ENCODE peak calls at places on chromosomes 16 and 17, in eight cellular contexts. One of them, this sample, is unnamed.

GRCh38 chr17:73427198-73427597 is 115.4 kb upstream of the CDC42EP4 start:
- DNase-seq in WTC11: no peak
- DNase-seq in MM.1S: no peak
- DNase-seq in heart left ventricle: no peak
- DNase-seq in progenitor cell of endocrine pancreas: no peak
- DNase-seq in IMR-90: no peak
- DNase-seq in upper lobe of right lung: no peak
- DNase-seq in mucosa of descending colon: no peak
- DNase-seq in this sample: no peak

GRCh38 chr16:86854895-86855294 is 276.5 kb downstream of the FOXL1 start:
- DNase-seq in mucosa of descending colon: no peak
- DNase-seq in MM.1S: no peak
- DNase-seq in heart left ventricle: no peak
- DNase-seq in upper lobe of right lung: no peak
- DNase-seq in progenitor cell of endocrine pancreas: no peak
- DNase-seq in IMR-90: peak; percentile 77
- DNase-seq in WTC11: no peak
- DNase-seq in this sample: no peak

GRCh38 chr17:73196500-73196899 is 3.6 kb downstream of the COG1 start:
- DNase-seq in IMR-90: no peak
- DNase-seq in mucosa of descending colon: peak; percentile 82
- DNase-seq in progenitor cell of endocrine pancreas: no peak
- DNase-seq in upper lobe of right lung: no peak
- DNase-seq in MM.1S: no peak
- DNase-seq in heart left ventricle: no peak
- DNase-seq in WTC11: peak; percentile 50
- DNase-seq in this sample: no peak

GRCh38 chr17:6328279-6328678 is 106.6 kb downstream of the AIPL1 start:
- DNase-seq in upper lobe of right lung: no peak
- DNase-seq in WTC11: no peak
- DNase-seq in IMR-90: no peak
- DNase-seq in MM.1S: no peak
- DNase-seq in mucosa of descending colon: no peak
- DNase-seq in progenitor cell of endocrine pancreas: no peak
- DNase-seq in heart left ventricle: no peak
- DNase-seq in this sample: no peak

GRCh38 chr17:63911657-63912100 is 621 bp upstream of the CSHL1 start:
- DNase-seq in mucosa of descending colon: no peak
- DNase-seq in MM.1S: peak; percentile 20
- DNase-seq in progenitor cell of endocrine pancreas: peak; percentile 63
- DNase-seq in heart left ventricle: peak; percentile 34
- DNase-seq in upper lobe of right lung: peak; percentile 51
- DNase-seq in IMR-90: peak; percentile 8
- DNase-seq in WTC11: peak; percentile 77
- DNase-seq in this sample: no peak

GRCh38 chr16:81107506-81107905 is 11.3 kb upstream of the GCSH start:
- DNase-seq in upper lobe of right lung: no peak
- DNase-seq in heart left ventricle: no peak
- DNase-seq in mucosa of descending colon: no peak
- DNase-seq in WTC11: no peak
- DNase-seq in MM.1S: no peak
- DNase-seq in progenitor cell of endocrine pancreas: no peak
- DNase-seq in IMR-90: no peak
- DNase-seq in this sample: no peak

GRCh38 chr16:51155199-51155607 is 4.1 kb upstream of the SALL1 start:
- DNase-seq in WTC11: peak; percentile 53
- DNase-seq in mucosa of descending colon: no peak
- DNase-seq in heart left ventricle: no peak
- DNase-seq in upper lobe of right lung: no peak
- DNase-seq in progenitor cell of endocrine pancreas: no peak
- DNase-seq in IMR-90: no peak
- DNase-seq in MM.1S: no peak
- DNase-seq in this sample: no peak

GRCh38 chr16:66298006-66298405 is 68.5 kb upstream of the CDH5 start:
- DNase-seq in upper lobe of right lung: no peak
- DNase-seq in WTC11: no peak
- DNase-seq in MM.1S: no peak
- DNase-seq in IMR-90: no peak
- DNase-seq in progenitor cell of endocrine pancreas: no peak
- DNase-seq in heart left ventricle: no peak
- DNase-seq in mucosa of descending colon: no peak
- DNase-seq in this sample: no peak

GRCh38 chr16:49510676-49511305 is 137.2 kb downstream of the C16orf78 start:
- DNase-seq in MM.1S: no peak
- DNase-seq in progenitor cell of endocrine pancreas: no peak
- DNase-seq in WTC11: no peak
- DNase-seq in IMR-90: no peak
- DNase-seq in heart left ventricle: no peak
- DNase-seq in mucosa of descending colon: no peak
- DNase-seq in upper lobe of right lung: peak; percentile 37
- DNase-seq in this sample: no peak

GRCh38 chr17:41534899-41535546 is 6.9 kb upstream of the KRT19 start:
- DNase-seq in MM.1S: no peak
- DNase-seq in heart left ventricle: no peak
- DNase-seq in WTC11: no peak
- DNase-seq in progenitor cell of endocrine pancreas: no peak
- DNase-seq in upper lobe of right lung: peak; percentile 41
- DNase-seq in mucosa of descending colon: no peak
- DNase-seq in IMR-90: no peak
- DNase-seq in this sample: no peak

GRCh38 chr17:61461967-61462733 is 9.9 kb downstream of the TBX4 start:
- DNase-seq in IMR-90: no peak
- DNase-seq in WTC11: no peak
- DNase-seq in MM.1S: no peak
- DNase-seq in heart left ventricle: no peak
- DNase-seq in mucosa of descending colon: no peak
- DNase-seq in progenitor cell of endocrine pancreas: no peak
- DNase-seq in upper lobe of right lung: no peak
- DNase-seq in this sample: no peak

GRCh38 chr17:17950806-17951205 is 21.4 kb downstream of the TOM1L2 start:
- DNase-seq in upper lobe of right lung: no peak
- DNase-seq in WTC11: no peak
- DNase-seq in heart left ventricle: no peak
- DNase-seq in MM.1S: no peak
- DNase-seq in progenitor cell of endocrine pancreas: no peak
- DNase-seq in mucosa of descending colon: no peak
- DNase-seq in IMR-90: no peak
- DNase-seq in this sample: no peak
- TF ChIP-seq CTCF in upper lobe of right lung: no peak
- TF ChIP-seq CTCF in WTC11: peak; percentile 9
- TF ChIP-seq CTCF in heart left ventricle: no peak
- TF ChIP-seq CTCF in MM.1S: peak; percentile 4
- TF ChIP-seq CTCF in progenitor cell of endocrine pancreas: peak; percentile 29
- TF ChIP-seq CTCF in mucosa of descending colon: no peak
- TF ChIP-seq CTCF in IMR-90: peak; percentile 22
- TF ChIP-seq CTCF in this sample: no peak

DNA sequence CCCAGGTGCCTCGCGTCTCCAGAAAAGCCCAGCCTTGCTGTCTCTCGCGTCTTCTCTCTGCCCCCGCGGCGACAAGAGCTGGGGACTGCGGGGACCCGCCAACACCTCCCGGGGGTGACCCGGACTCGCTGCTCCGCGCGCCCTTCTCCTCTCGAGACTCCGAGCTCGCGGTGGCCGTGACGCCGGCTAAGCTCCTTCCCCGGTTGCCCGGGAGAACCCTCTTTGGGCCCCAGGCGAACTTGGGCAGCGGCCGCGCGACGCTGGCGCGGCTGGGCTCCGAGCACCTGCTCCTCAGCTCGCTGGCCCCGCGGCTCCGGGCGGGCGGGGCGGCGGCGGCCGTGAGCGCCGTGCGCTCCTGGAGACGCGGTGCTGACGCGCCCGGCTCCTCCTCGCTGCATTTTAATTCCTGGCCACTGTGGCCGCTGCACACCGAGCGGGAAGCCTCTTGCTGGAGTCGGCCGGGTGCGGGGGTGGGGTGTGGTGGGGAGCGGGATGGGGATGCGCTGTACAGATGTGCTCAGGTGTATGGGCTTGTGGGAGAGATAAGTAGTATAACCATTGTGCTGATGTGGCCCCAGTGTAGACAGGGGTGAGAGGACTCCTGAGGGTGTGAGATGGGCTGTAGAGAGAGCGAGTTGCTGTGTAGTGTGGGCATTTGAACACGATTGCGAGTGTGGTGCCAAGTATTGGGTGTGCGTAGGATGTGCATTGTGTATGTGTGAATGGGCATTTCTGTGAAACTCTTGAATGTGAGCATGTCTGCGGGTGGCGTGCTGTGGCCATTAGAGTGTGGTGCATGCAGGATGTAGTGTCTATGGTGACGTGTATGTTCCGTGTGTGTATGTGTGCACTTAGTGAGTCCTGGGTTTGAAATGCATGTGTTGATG is at the start of gene ASIC2:
- DNase-seq in WTC11: peak; percentile 68
- DNase-seq in progenitor cell of endocrine pancreas: peak; percentile 25
- DNase-seq in MM.1S: no peak
- DNase-seq in IMR-90: peak; percentile 4
- DNase-seq in heart left ventricle: no peak
- DNase-seq in upper lobe of right lung: no peak
- DNase-seq in mucosa of descending colon: peak; percentile 72
- DNase-seq in this sample: peak; percentile 36
- TF ChIP-seq CTCF in WTC11: no peak
- TF ChIP-seq CTCF in progenitor cell of endocrine pancreas: no peak
- TF ChIP-seq CTCF in MM.1S: no peak
- TF ChIP-seq CTCF in IMR-90: peak; percentile 10
- TF ChIP-seq CTCF in heart left ventricle: no peak
- TF ChIP-seq CTCF in upper lobe of right lung: no peak
- TF ChIP-seq CTCF in mucosa of descending colon: no peak
- TF ChIP-seq CTCF in this sample: no peak

GRCh38 chr17:50191070-50192045 is 10.1 kb downstream of the COL1A1 start:
- DNase-seq in IMR-90: peak; percentile 82
- DNase-seq in MM.1S: no peak
- DNase-seq in progenitor cell of endocrine pancreas: no peak
- DNase-seq in upper lobe of right lung: no peak
- DNase-seq in WTC11: no peak
- DNase-seq in mucosa of descending colon: no peak
- DNase-seq in heart left ventricle: no peak
- DNase-seq in this sample: no peak

GRCh38 chr17:50190278-50191069 is 11.0 kb downstream of the COL1A1 start:
- DNase-seq in progenitor cell of endocrine pancreas: no peak
- DNase-seq in heart left ventricle: no peak
- DNase-seq in WTC11: no peak
- DNase-seq in upper lobe of right lung: no peak
- DNase-seq in IMR-90: no peak
- DNase-seq in mucosa of descending colon: no peak
- DNase-seq in MM.1S: no peak
- DNase-seq in this sample: no peak

GRCh38 chr17:50194441-50195195 is 6.8 kb downstream of the COL1A1 start:
- DNase-seq in WTC11: no peak
- DNase-seq in upper lobe of right lung: no peak
- DNase-seq in MM.1S: no peak
- DNase-seq in progenitor cell of endocrine pancreas: no peak
- DNase-seq in mucosa of descending colon: no peak
- DNase-seq in heart left ventricle: no peak
- DNase-seq in IMR-90: no peak
- DNase-seq in this sample: no peak

GRCh38 chr17:50192116-50192872 is 9.1 kb downstream of the COL1A1 start:
- DNase-seq in IMR-90: no peak
- DNase-seq in upper lobe of right lung: no peak
- DNase-seq in MM.1S: no peak
- DNase-seq in heart left ventricle: no peak
- DNase-seq in mucosa of descending colon: no peak
- DNase-seq in progenitor cell of endocrine pancreas: no peak
- DNase-seq in WTC11: no peak
- DNase-seq in this sample: no peak

DNA sequence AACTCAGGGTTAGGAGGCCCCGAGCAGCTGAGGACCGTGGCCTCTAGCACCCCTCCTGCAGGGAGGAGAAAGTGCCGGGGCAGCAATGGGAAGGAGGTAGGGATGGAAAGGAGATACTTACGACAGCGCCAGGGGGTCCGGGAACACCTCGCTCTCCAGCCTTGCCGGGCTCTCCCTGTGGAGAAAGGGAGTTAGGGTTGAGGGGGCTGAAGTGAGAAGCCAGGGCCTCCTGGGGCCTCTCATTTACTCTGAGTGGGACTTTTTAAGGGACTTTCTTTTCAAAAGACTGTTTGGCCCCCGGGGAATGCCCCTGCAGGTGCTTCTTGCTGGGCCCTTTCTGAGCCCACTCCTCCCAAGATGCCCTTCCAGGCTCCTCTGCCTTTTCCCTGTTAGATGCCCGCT is 8.6 kb downstream of the COL1A1 start:
- DNase-seq in upper lobe of right lung: no peak
- DNase-seq in mucosa of descending colon: no peak
- DNase-seq in IMR-90: no peak
- DNase-seq in heart left ventricle: no peak
- DNase-seq in WTC11: no peak
- DNase-seq in progenitor cell of endocrine pancreas: no peak
- DNase-seq in MM.1S: no peak
- DNase-seq in this sample: no peak
- TF ChIP-seq CTCF in upper lobe of right lung: no peak
- TF ChIP-seq CTCF in mucosa of descending colon: no peak
- TF ChIP-seq CTCF in IMR-90: no peak
- TF ChIP-seq CTCF in heart left ventricle: no peak
- TF ChIP-seq CTCF in WTC11: no peak
- TF ChIP-seq CTCF in progenitor cell of endocrine pancreas: no peak
- TF ChIP-seq CTCF in MM.1S: no peak
- TF ChIP-seq CTCF in this sample: no peak

DNA sequence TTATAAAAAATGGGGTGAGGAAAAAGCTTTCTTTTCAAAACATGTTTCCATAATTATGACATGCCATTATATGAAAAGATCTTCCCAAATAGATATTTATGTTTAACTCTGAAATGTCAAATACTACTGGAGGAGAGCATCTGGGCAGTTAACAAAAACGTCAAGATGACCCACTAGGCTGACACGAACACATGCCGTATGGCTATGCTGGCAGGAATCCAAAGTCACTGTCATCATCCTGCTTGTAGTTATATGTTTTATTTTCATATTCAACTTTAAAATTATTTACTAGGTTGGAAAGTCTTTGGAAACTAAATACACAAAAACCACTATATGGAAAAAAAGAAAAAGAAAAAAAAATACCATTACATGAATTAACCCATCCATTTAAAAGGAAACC is 27.3 kb downstream of the ANKFY1 start:
- DNase-seq in mucosa of descending colon: no peak
- DNase-seq in upper lobe of right lung: no peak
- DNase-seq in heart left ventricle: no peak
- DNase-seq in progenitor cell of endocrine pancreas: no peak
- DNase-seq in WTC11: no peak
- DNase-seq in MM.1S: no peak
- DNase-seq in IMR-90: peak; percentile 52
- DNase-seq in this sample: no peak
- TF ChIP-seq CTCF in mucosa of descending colon: no peak
- TF ChIP-seq CTCF in upper lobe of right lung: no peak
- TF ChIP-seq CTCF in heart left ventricle: no peak
- TF ChIP-seq CTCF in progenitor cell of endocrine pancreas: no peak
- TF ChIP-seq CTCF in WTC11: no peak
- TF ChIP-seq CTCF in MM.1S: no peak
- TF ChIP-seq CTCF in IMR-90: no peak
- TF ChIP-seq CTCF in this sample: no peak

DNA sequence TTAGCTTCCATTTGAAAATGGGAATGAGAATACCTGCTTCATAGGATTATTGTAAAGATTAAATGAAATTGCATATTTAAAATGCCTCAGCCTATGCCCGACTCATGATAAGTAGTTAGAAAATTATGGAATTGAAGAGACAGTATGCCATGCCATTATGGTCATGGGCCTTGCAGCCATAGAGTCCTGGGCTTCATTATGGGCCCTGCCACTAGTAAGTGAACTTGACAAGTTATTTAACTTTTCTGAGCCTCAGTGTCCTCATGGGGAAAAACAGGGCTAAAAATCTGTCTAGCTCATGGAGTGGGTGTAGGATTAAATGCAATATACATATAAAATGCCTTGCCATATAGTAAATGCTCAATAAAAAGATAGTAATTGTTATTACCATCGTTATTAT is 133.2 kb downstream of the NPIPB5 start:
- DNase-seq in WTC11: no peak
- DNase-seq in MM.1S: no peak
- DNase-seq in IMR-90: no peak
- DNase-seq in mucosa of descending colon: no peak
- DNase-seq in heart left ventricle: no peak
- DNase-seq in progenitor cell of endocrine pancreas: no peak
- DNase-seq in upper lobe of right lung: no peak
- DNase-seq in this sample: no peak
- TF ChIP-seq CTCF in WTC11: no peak
- TF ChIP-seq CTCF in MM.1S: no peak
- TF ChIP-seq CTCF in IMR-90: no peak
- TF ChIP-seq CTCF in mucosa of descending colon: no peak
- TF ChIP-seq CTCF in heart left ventricle: no peak
- TF ChIP-seq CTCF in progenitor cell of endocrine pancreas: no peak
- TF ChIP-seq CTCF in upper lobe of right lung: no peak
- TF ChIP-seq CTCF in this sample: no peak